ENCODE peak calls at places on chromosomes 2 and 18, in four cellular contexts. One of them, this sample, is unnamed.

GRCh38 chr18:29874519-29875098 is 1167.9 kb downstream of the DSC3 start:
- DNase-seq in PC-3: peak; percentile 63
- DNase-seq in epithelial cell of esophagus: peak; percentile 67
- DNase-seq in GM06990: no peak
- DNase-seq in this sample: peak; percentile 6

GRCh38 chr2:71614976-71615768 is 161.8 kb downstream of the DYSF start:
- DNase-seq in PC-3: no peak
- DNase-seq in epithelial cell of esophagus: no peak
- DNase-seq in GM06990: no peak
- DNase-seq in this sample: no peak

GRCh38 chr18:49924293-49924983 is 111.1 kb upstream of the ACAA2 start:
- DNase-seq in PC-3: no peak
- DNase-seq in GM06990: no peak
- DNase-seq in epithelial cell of esophagus: no peak
- DNase-seq in this sample: no peak

GRCh38 chr2:64989126-64989981 is at the start of gene SLC1A4:
- DNase-seq in epithelial cell of esophagus: peak; percentile 92
- DNase-seq in GM06990: peak; percentile 89
- DNase-seq in PC-3: peak; percentile 72
- DNase-seq in this sample: peak; percentile 96

GRCh38 chr2:16508061-16508851 is 157.4 kb downstream of the CYRIA start:
- DNase-seq in GM06990: no peak
- DNase-seq in PC-3: peak; percentile 28
- DNase-seq in epithelial cell of esophagus: peak; percentile 63
- DNase-seq in this sample: peak; percentile 25

GRCh38 chr2:241812730-241813079 is 3.7 kb downstream of the NEU4 start:
- DNase-seq in PC-3: no peak
- DNase-seq in GM06990: no peak
- DNase-seq in epithelial cell of esophagus: no peak
- DNase-seq in this sample: peak; percentile 39

GRCh38 chr2:115771516-115771915 is 1329.1 kb downstream of the DPP10 start:
- DNase-seq in epithelial cell of esophagus: no peak
- DNase-seq in GM06990: no peak
- DNase-seq in PC-3: no peak
- DNase-seq in this sample: no peak

GRCh38 chr2:191366199-191366598 is 121.0 kb downstream of the MYO1B start:
- DNase-seq in epithelial cell of esophagus: no peak
- DNase-seq in PC-3: peak; percentile 15
- DNase-seq in GM06990: no peak
- DNase-seq in this sample: no peak

GRCh38 chr2:121472465-121472993 is 58.2 kb upstream of the RNU4ATAC start:
- DNase-seq in PC-3: no peak
- DNase-seq in GM06990: no peak
- DNase-seq in epithelial cell of esophagus: no peak
- DNase-seq in this sample: no peak

GRCh38 chr18:12308386-12309100 is 502 bp downstream of the TUBB6 start:
- DNase-seq in GM06990: peak; percentile 66
- DNase-seq in PC-3: peak; percentile 81
- DNase-seq in epithelial cell of esophagus: peak; percentile 84
- DNase-seq in this sample: peak; percentile 84

GRCh38 chr18:22483407-22483806 is 65.7 kb upstream of the CTAGE1 start:
- DNase-seq in epithelial cell of esophagus: no peak
- DNase-seq in PC-3: no peak
- DNase-seq in GM06990: no peak
- DNase-seq in this sample: no peak

GRCh38 chr18:33495278-33495677 is 54.8 kb upstream of the CCDC178 start:
- DNase-seq in GM06990: no peak
- DNase-seq in epithelial cell of esophagus: peak; percentile 56
- DNase-seq in PC-3: peak; percentile 31
- DNase-seq in this sample: no peak

GRCh38 chr2:202237787-202238233 is 587 bp downstream of the SUMO1 start:
- DNase-seq in epithelial cell of esophagus: peak; percentile 62
- DNase-seq in PC-3: peak; percentile 34
- DNase-seq in GM06990: no peak
- DNase-seq in this sample: peak; percentile 66

GRCh38 chr2:151669585-151670081 is 64.6 kb downstream of the NEB start:
- DNase-seq in PC-3: no peak
- DNase-seq in epithelial cell of esophagus: peak; percentile 54
- DNase-seq in GM06990: no peak
- DNase-seq in this sample: no peak

GRCh38 chr2:191325651-191326365 is 80.6 kb downstream of the MYO1B start:
- DNase-seq in epithelial cell of esophagus: no peak
- DNase-seq in GM06990: no peak
- DNase-seq in PC-3: no peak
- DNase-seq in this sample: no peak

GRCh38 chr18:35777042-35777441 is 195.4 kb upstream of the RMP24 start:
- DNase-seq in epithelial cell of esophagus: no peak
- DNase-seq in GM06990: no peak
- DNase-seq in PC-3: peak; percentile 5
- DNase-seq in this sample: no peak

GRCh38 chr2:86787701-86788100 is 3.0 kb downstream of the CD8A start:
- DNase-seq in GM06990: no peak
- DNase-seq in PC-3: no peak
- DNase-seq in epithelial cell of esophagus: no peak
- DNase-seq in this sample: no peak

GRCh38 chr2:99085400-99085799 is 56.1 kb upstream of the C2orf15 start:
- DNase-seq in epithelial cell of esophagus: peak; percentile 33
- DNase-seq in PC-3: peak; percentile 24
- DNase-seq in GM06990: no peak
- DNase-seq in this sample: no peak

DNA sequence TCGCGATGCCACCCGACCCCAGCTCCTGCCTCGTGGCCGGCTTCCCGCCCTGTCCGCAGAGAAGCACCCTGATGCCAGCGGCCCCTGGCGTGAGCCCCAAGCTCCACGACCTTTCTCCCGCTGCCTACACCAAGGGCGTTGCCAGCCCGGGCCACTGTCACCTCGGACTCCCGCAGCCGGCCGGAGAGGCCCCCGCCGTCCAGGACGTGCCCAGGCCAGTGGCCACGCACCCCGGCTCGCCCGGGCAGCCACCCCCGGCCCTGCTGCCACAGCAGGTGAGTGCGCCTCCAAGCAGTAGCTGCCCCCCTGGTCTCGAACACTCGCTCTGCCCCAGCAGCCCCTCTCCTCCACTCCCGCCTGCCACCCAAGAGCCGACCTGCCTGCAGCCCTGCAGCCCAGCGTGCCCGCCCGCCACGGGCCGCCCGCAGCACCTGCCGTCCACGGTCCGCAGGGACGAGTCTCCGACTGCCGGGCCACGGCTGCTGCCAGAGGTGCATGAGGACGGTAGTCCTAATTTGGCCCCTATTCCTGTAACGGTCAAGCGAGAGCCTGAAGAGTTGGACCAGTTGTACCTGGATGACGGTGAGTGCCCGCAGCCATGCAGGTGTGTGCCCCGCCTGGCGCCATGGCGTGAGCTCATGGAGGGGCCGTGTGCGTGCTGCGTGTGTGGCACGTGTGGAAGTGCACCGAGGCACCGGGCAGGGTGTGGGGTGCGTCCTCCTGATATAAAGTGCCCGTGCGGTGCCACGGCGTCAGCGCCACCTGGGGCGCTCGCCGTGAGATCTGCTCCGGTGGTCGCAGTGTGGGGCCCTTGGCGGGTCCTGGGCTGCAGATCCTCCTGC is 90.8 kb downstream of the NFATC1 start:
- DNase-seq in epithelial cell of esophagus: no peak
- DNase-seq in GM06990: no peak
- DNase-seq in PC-3: no peak
- DNase-seq in this sample: no peak
- TF ChIP-seq CTCF in epithelial cell of esophagus: no peak
- TF ChIP-seq CTCF in GM06990: no peak
- TF ChIP-seq CTCF in PC-3: no peak
- TF ChIP-seq CTCF in this sample: no peak

GRCh38 chr2:190023860-190024259 is 38.7 kb downstream of the MSTN start:
- DNase-seq in epithelial cell of esophagus: peak; percentile 77
- DNase-seq in GM06990: peak; percentile 17
- DNase-seq in PC-3: peak; percentile 73
- DNase-seq in this sample: no peak
- TF ChIP-seq CTCF in epithelial cell of esophagus: peak; percentile 53
- TF ChIP-seq CTCF in GM06990: peak; percentile 31
- TF ChIP-seq CTCF in PC-3: peak; percentile 77
- TF ChIP-seq CTCF in this sample: no peak

GRCh38 chr2:43142921-43143438 is 83.4 kb downstream of the ZFP36L2 start:
- DNase-seq in epithelial cell of esophagus: peak; percentile 26
- DNase-seq in PC-3: no peak
- DNase-seq in GM06990: no peak
- DNase-seq in this sample: no peak
- TF ChIP-seq CTCF in epithelial cell of esophagus: no peak
- TF ChIP-seq CTCF in PC-3: peak; percentile 39
- TF ChIP-seq CTCF in GM06990: no peak
- TF ChIP-seq CTCF in this sample: no peak

GRCh38 chr18:7032537-7032936 is 85.1 kb downstream of the LAMA1 start:
- DNase-seq in epithelial cell of esophagus: no peak
- DNase-seq in PC-3: no peak
- DNase-seq in GM06990: no peak
- DNase-seq in this sample: no peak
- TF ChIP-seq CTCF in epithelial cell of esophagus: no peak
- TF ChIP-seq CTCF in PC-3: peak; percentile 39
- TF ChIP-seq CTCF in GM06990: no peak
- TF ChIP-seq CTCF in this sample: no peak

DNA sequence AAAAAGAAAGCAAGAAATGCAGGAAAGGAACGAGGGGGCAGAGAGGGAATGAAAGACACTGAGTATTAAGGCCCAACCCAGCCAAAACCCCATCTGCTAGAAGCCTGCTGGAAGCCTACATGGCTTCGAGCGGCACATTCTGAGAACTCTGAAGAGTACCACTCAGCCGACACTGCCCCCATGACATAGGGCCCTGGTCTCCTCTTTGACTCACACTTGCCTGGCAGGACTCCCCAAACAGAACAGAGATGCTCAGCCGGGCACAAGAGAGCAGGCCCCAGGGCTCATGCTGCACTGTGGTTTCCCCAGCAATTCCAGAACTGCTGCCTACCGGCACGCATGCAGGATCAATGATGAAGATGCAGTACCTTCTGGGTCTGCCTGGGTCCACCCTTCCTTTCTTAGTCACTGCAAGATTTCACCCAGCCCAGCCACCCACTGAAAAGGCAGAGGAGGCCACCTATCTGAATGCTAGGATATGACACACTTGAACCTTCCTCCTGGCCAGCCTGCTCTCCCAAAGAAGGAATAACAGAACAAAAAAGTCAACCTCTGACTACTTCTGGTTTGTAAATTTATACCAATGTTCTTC is 49.4 kb downstream of the BCL11A start:
- DNase-seq in GM06990: no peak
- DNase-seq in PC-3: no peak
- DNase-seq in epithelial cell of esophagus: peak; percentile 67
- DNase-seq in this sample: no peak
- TF ChIP-seq CTCF in GM06990: no peak
- TF ChIP-seq CTCF in PC-3: no peak
- TF ChIP-seq CTCF in epithelial cell of esophagus: peak; percentile 45
- TF ChIP-seq CTCF in this sample: no peak

This sample was measured in GM13976.